ENCODE peak calls at places on chromosomes 11 and 22, in nine cellular contexts. H, Y, O, D, G, E, F, M and B are unnamed samples.

GRCh38 chr11:43360361-43361032 is 1.8 kb downstream of the TTC17 start:
- DNase-seq in H (no peak), Y (no peak), O (peak; percentile 42), D (no peak), G (no peak), E (no peak), F (no peak), M (no peak), B (no peak)

GRCh38 chr11:21646351-21646750 is 546.5 kb upstream of the ANO5 start:
- DNase-seq in H (no peak), Y (no peak), O (no peak), D (no peak), G (no peak), E (no peak), F (no peak), M (no peak), B (no peak)

GRCh38 chr22:37746366-37747089 is 49.7 kb downstream of the TRIOBP start:
- DNase-seq in H (no peak), Y (peak; percentile 17), O (no peak), D (peak; percentile 42), G (no peak), E (no peak), F (no peak), M (peak; percentile 91), B (peak; percentile 21)

GRCh38 chr11:12865871-12866595 is 143.1 kb upstream of the RASSF10 start:
- DNase-seq in H (no peak), Y (no peak), O (no peak), D (no peak), G (no peak), E (no peak), F (no peak), M (no peak), B (no peak)

GRCh38 chr22:33726294-33726711 is 194.0 kb downstream of the LARGE1 start:
- DNase-seq in H (no peak), Y (no peak), O (peak; percentile 85), D (peak; percentile 42), G (no peak), E (peak; percentile 36), F (no peak), M (no peak), B (no peak)

GRCh38 chr11:7353100-7353499 is 101.4 kb downstream of the SYT9 start:
- DNase-seq in H (peak; percentile 32), Y (no peak), O (no peak), D (no peak), G (no peak), E (peak; percentile 7), F (no peak), M (no peak), B (peak; percentile 24)

GRCh38 chr22:25357056-25357455 is 137.6 kb downstream of the CRYBB2 start:
- DNase-seq in H (no peak), Y (no peak), O (no peak), D (no peak), G (peak; percentile 48), E (no peak), F (no peak), M (peak; percentile 67), B (no peak)

GRCh38 chr11:2262301-2263011 is 7.9 kb downstream of the ASCL2 start:
- DNase-seq in H (no peak), Y (no peak), O (no peak), D (no peak), G (peak; percentile 70), E (no peak), F (no peak), M (no peak), B (no peak)

GRCh38 chr11:11989774-11990744 is 18.4 kb downstream of the DKK3 start:
- DNase-seq in H (no peak), Y (no peak), O (no peak), D (no peak), G (no peak), E (no peak), F (no peak), M (no peak), B (no peak)

GRCh38 chr11:70901951-70902521 is 350.3 kb downstream of the SHANK2 start:
- DNase-seq in H (no peak), Y (no peak), O (peak; percentile 7), D (no peak), G (no peak), E (no peak), F (no peak), M (peak; percentile 66), B (no peak)

GRCh38 chr11:115385211-115385610 is 119.0 kb downstream of the CADM1 start:
- DNase-seq in H (no peak), Y (no peak), O (peak; percentile 47), D (no peak), G (no peak), E (no peak), F (no peak), M (no peak), B (no peak)

GRCh38 chr11:70519117-70519516 is 120.8 kb downstream of the CTTN start:
- DNase-seq in H (no peak), Y (no peak), O (no peak), D (no peak), G (peak; percentile 56), E (no peak), F (no peak), M (peak; percentile 20), B (no peak)

GRCh38 chr11:45924036-45924915 is 1.8 kb downstream of the LARGE2 start:
- DNase-seq in H (no peak), Y (no peak), O (no peak), D (peak; percentile 22), G (peak; percentile 92), E (no peak), F (no peak), M (peak; percentile 71), B (no peak)

GRCh38 chr22:28817919-28818859 is 17.8 kb upstream of the XBP1 start:
- DNase-seq in H (no peak), Y (no peak), O (no peak), D (peak; percentile 96), G (no peak), E (peak; percentile 30), F (no peak), M (peak; percentile 49), B (no peak)

GRCh38 chr22:40585205-40585778 is 51.2 kb downstream of the MRTFA start:
- DNase-seq in H (no peak), Y (no peak), O (no peak), D (no peak), G (no peak), E (no peak), F (no peak), M (no peak), B (no peak)

GRCh38 chr11:73203790-73204189 is 14.3 kb upstream of the P2RY2 start:
- DNase-seq in H (no peak), Y (no peak), O (no peak), D (no peak), G (no peak), E (no peak), F (no peak), M (no peak), B (no peak)

GRCh38 chr11:75492181-75492820 is 33.4 kb downstream of the GDPD5 start:
- DNase-seq in H (peak; percentile 40), Y (peak; percentile 44), O (peak; percentile 20), D (no peak), G (peak; percentile 59), E (no peak), F (no peak), M (peak; percentile 85), B (peak; percentile 47)

GRCh38 chr22:49735411-49736311 is 92.0 kb downstream of the BRD1 start:
- DNase-seq in H (no peak), Y (no peak), O (no peak), D (no peak), G (no peak), E (no peak), F (no peak), M (no peak), B (peak; percentile 8)

GRCh38 chr11:64998690-64999431 is 2.1 kb upstream of the BATF2 start:
- DNase-seq in H (no peak), Y (no peak), O (no peak), D (peak; percentile 76), G (no peak), E (no peak), F (no peak), M (no peak), B (no peak)

GRCh38 chr11:102733232-102733875 is 8.6 kb upstream of the MMP8 start:
- DNase-seq in H (peak; percentile 59), Y (peak; percentile 23), O (peak; percentile 47), D (peak; percentile 53), G (peak; percentile 82), E (no peak), F (peak; percentile 50), M (peak; percentile 84), B (peak; percentile 64)